ENCODE peak calls at places on chromosomes 1 and 21, in four cellular contexts. N, V, L and H are unnamed samples.

GRCh38 chr1:244369256-244370057 is 82.3 kb downstream of the ADSS2 start:
- DNase-seq in N (no peak), V (no peak), L (no peak), H (no peak)

GRCh38 chr1:235835226-235835625 is 31.5 kb downstream of the LYST start:
- DNase-seq in N (peak; percentile 26), V (peak; percentile 71), L (peak; percentile 46), H (peak; percentile 23)

GRCh38 chr1:116763787-116764465 is 9.7 kb downstream of the CD2 start:
- DNase-seq in N (no peak), V (peak; percentile 28), L (no peak), H (no peak)

GRCh38 chr1:202733251-202733650 is 23.0 kb upstream of the SYT2 start:
- DNase-seq in N (no peak), V (no peak), L (no peak), H (no peak)

GRCh38 chr1:29391362-29391880 is 155.1 kb downstream of the PTPRU start:
- DNase-seq in N (no peak), V (no peak), L (no peak), H (no peak)

GRCh38 chr1:228802386-228803221 is 67.3 kb downstream of the RHOU start:
- DNase-seq in N (no peak), V (peak; percentile 48), L (no peak), H (peak; percentile 46)

GRCh38 chr1:92585831-92586230 is 99.1 kb upstream of the GFI1 start:
- DNase-seq in N (no peak), V (no peak), L (no peak), H (no peak)

GRCh38 chr1:16138772-16139221 is 17.1 kb downstream of the EPHA2 start:
- DNase-seq in N (no peak), V (peak; percentile 61), L (peak; percentile 52), H (no peak)

GRCh38 chr1:27567183-27567526 is 36.8 kb downstream of the AHDC1 start:
- DNase-seq in N (no peak), V (no peak), L (no peak), H (no peak)

GRCh38 chr21:21415741-21416140 is 417.5 kb downstream of the NCAM2 start:
- DNase-seq in N (no peak), V (no peak), L (peak; percentile 42), H (no peak)

GRCh38 chr1:197663178-197663953 is 111.9 kb downstream of the DENND1B start:
- DNase-seq in N (no peak), V (no peak), L (no peak), H (no peak)

GRCh38 chr1:177849130-177849529 is 120.7 kb downstream of the SEC16B start:
- DNase-seq in N (no peak), V (no peak), L (peak; percentile 45), H (no peak)

GRCh38 chr1:109912214-109912861 is 1.7 kb downstream of the CSF1 start:
- DNase-seq in N (no peak), V (no peak), L (peak; percentile 18), H (no peak)

GRCh38 chr1:110174961-110175360 is 24.7 kb downstream of the SLC6A17 start:
- DNase-seq in N (no peak), V (no peak), L (no peak), H (no peak)

GRCh38 chr1:176693697-176694329 is 230.8 kb downstream of the PAPPA2 start:
- DNase-seq in N (no peak), V (no peak), L (peak; percentile 2), H (no peak)

GRCh38 chr1:227532019-227532619 is 31.2 kb upstream of the ZNF678 start:
- DNase-seq in N (no peak), V (no peak), L (no peak), H (no peak)

GRCh38 chr21:46428987-46429710 is 29.5 kb upstream of the DIP2A start:
- DNase-seq in N (no peak), V (no peak), L (no peak), H (no peak)

GRCh38 chr1:97814121-97814520 is 106.7 kb downstream of the DPYD start:
- DNase-seq in N (no peak), V (no peak), L (peak; percentile 62), H (no peak)

GRCh38 chr1:167438171-167439138 is 79.9 kb downstream of the CD247 start:
- DNase-seq in N (no peak), V (no peak), L (no peak), H (no peak)

GRCh38 chr1:52925571-52926005 is 1.5 kb upstream of the SCP2 start:
- DNase-seq in N (peak; percentile 48), V (peak; percentile 59), L (no peak), H (no peak)

GRCh38 chr1:245116781-245117180 is 38.0 kb upstream of the KIF26B start:
- DNase-seq in N (no peak), V (no peak), L (no peak), H (no peak)

GRCh38 chr21:37749132-37749531 is 167.1 kb downstream of the KCNJ6 start:
- DNase-seq in N (no peak), V (no peak), L (no peak), H (no peak)

GRCh38 chr1:180247061-180247460 is 17.0 kb downstream of the LHX4 start:
- DNase-seq in N (no peak), V (no peak), L (peak; percentile 52), H (no peak)

GRCh38 chr1:30197616-30197934 is 525.8 kb downstream of the MATN1 start:
- DNase-seq in N (no peak), V (no peak), L (no peak), H (no peak)

GRCh38 chr21:43369124-43369523 is 57.8 kb downstream of the SIK1 start:
- DNase-seq in N (no peak), V (peak; percentile 94), L (peak; percentile 55), H (no peak)

GRCh38 chr1:43452789-43453441 is 816 bp downstream of the HYI start:
- DNase-seq in N (no peak), V (no peak), L (peak; percentile 55), H (no peak)

GRCh38 chr1:86567341-86567740 is 20.5 kb downstream of the CLCA4 start:
- DNase-seq in N (no peak), V (no peak), L (no peak), H (no peak)

GRCh38 chr1:100494393-100495084 is 43.4 kb upstream of the GPR88 start:
- DNase-seq in N (no peak), V (no peak), L (peak; percentile 5), H (no peak)

GRCh38 chr1:159867322-159868064 is 5.0 kb upstream of the VSIG8 start:
- DNase-seq in N (peak; percentile 65), V (peak; percentile 46), L (peak; percentile 33), H (no peak)

GRCh38 chr1:21244986-21245687 is 45.1 kb downstream of the ECE1 start:
- DNase-seq in N (peak; percentile 76), V (no peak), L (no peak), H (no peak)

GRCh38 chr1:205526431-205526830 is 22.0 kb downstream of the CDK18 start:
- DNase-seq in N (no peak), V (no peak), L (no peak), H (peak; percentile 42)

DNA sequence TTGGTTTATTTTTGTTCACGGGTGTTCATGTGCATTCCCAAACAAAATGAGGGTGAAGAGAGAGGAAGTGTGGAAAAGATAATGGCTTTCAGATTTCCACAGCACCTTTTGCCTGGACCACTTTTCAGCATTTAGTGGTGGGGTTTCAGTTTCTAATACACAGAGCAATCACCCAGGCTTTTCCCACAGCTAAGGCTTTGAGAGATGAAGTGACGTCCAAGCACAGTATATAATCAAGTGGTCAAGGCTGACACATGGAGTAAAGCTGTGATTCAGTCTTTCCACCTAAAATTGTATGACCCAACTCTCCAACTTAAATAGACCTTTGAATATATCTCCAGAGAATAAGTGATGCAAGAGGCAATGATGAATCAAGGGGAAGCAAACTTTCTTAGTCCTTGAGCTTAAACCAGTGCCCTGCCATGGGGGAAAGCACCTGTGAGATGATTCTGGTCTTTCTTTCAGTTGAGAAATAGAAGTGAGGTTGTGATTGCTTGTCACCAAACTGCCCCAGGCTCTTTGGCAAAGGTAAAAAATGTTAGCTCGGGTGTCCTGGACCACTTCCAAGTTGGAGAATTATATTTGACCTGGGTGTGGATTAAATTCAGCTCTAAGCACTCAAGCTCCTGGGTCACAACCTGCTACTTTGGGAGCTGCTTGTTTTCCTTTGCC is 2.4 kb upstream of the PIK3R3 start:
- DNase-seq in N (no peak), V (no peak), L (peak; percentile 98), H (no peak)
- H3K4me3 ChIP-seq in N (no peak overlapping the region), V (no peak overlapping the region), L (no peak overlapping the region), H (peak overlapping the region; percentile 13)

GRCh38 chr1:2789164-2789985 is 12.1 kb downstream of the TTC34 start:
- DNase-seq in N (no peak), V (peak; percentile 6), L (no peak), H (no peak)

GRCh38 chr1:2788506-2789163 is 12.9 kb downstream of the TTC34 start:
- DNase-seq in N (no peak), V (peak; percentile 9), L (no peak), H (no peak)

GRCh38 chr1:2791027-2791760 is 10.3 kb downstream of the TTC34 start:
- DNase-seq in N (no peak), V (peak; percentile 9), L (no peak), H (no peak)

GRCh38 chr1:2787163-2787911 is 14.2 kb downstream of the TTC34 start:
- DNase-seq in N (no peak), V (peak; percentile 6), L (no peak), H (no peak)

DNA sequence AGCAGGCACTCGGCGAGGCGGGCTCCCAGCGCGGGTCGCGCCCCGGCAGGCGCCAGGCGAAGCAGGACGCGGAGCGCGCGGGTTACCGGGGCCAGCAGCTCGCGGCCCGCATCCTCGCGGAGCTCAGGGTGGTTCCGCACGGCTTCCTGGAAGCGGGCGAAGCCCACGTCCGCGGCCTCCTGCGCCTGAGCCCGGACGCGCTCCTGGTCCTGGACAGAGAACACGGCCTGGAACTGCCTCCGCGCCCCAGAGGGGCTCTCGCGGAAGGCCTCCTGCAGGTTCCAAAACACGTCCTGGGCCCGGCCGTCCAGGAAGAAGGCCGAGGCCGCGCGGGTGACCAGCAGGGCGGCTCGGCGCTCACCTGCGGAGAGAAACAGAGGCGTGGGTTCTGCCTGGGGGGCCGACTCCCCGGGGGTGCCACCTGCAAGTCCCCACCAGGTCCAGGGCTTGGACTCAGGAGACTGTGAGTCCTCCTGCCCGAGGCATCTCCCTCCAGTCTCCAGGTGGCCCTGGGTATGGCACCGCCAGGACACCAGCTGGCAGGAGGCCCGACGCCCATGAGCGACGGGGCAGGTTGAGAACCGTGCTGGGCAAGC is 11.4 kb downstream of the TTC34 start:
- DNase-seq in N (no peak), V (peak; percentile 6), L (no peak), H (no peak)
- H3K4me3 ChIP-seq in N (no peak overlapping the region), V (no peak overlapping the region), L (no peak overlapping the region), H (no peak overlapping the region)

DNA sequence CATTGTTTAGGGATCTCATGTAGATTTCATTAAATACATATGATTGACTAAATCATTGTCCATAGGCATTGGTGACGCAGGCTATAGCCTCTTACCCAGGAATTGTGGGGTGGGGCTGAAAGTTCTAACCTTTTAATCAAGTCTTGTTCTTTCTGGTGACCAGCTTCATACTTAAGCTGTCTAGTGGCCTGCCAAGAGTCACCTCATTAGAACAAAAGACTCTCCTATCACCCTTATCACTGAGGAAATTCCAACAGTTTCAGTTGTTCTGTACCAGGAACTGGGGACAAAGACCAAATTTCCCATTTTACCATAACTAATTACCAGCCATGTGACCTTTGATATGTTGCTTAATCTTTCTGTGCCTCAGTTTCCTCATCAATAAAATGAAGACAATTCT is 298.5 kb downstream of the PBX1 start:
- DNase-seq in N (no peak), V (no peak), L (no peak), H (no peak)
- H3K4me3 ChIP-seq in N (no peak overlapping the region), V (no peak overlapping the region), L (no peak overlapping the region), H (no peak overlapping the region)

DNA sequence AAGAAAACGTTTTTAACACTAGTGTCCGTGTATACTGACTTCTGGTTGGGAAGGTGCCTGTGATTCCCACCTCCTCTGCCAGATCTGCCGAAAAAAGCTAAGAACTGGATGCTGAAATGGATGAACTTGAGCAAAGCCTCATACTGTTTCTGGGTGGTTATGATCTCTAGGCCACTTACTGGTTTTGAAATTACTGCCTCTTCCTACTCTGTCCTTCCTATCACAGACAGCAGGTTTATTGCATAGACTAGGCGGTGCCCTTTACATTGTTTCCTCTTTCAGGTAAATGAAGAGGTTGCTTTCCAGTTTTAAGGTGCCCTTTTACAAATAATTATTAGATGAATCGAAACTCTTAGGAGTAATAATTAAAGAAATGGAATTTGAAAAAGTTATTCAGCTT is 27.5 kb downstream of the PEX14 start:
- DNase-seq in N (no peak), V (no peak), L (no peak), H (no peak)
- H3K4me3 ChIP-seq in N (no peak overlapping the region), V (no peak overlapping the region), L (no peak overlapping the region), H (no peak overlapping the region)